ENCODE peak calls at places on chromosomes 13 and 19, in four cellular contexts. One of them, this sample, is unnamed.

GRCh38 chr13:90393408-90393807 is 954.1 kb upstream of the MIR17HG start:
- DNase-seq in K562: no peak
- DNase-seq in HCT116: no peak
- DNase-seq in SK-N-SH: no peak
- DNase-seq in this sample: no peak

GRCh38 chr13:41848435-41849255 is 112.3 kb downstream of the VWA8 start:
- DNase-seq in HCT116: no peak
- DNase-seq in SK-N-SH: no peak
- DNase-seq in K562: no peak
- DNase-seq in this sample: no peak

GRCh38 chr19:34639491-34640085 is 37.4 kb downstream of the SCGB2B2 start:
- DNase-seq in HCT116: peak; percentile 53
- DNase-seq in SK-N-SH: peak; percentile 43
- DNase-seq in K562: peak; percentile 45
- DNase-seq in this sample: peak; percentile 13

GRCh38 chr19:33205531-33206260 is 11.6 kb downstream of the LRP3 start:
- DNase-seq in HCT116: no peak
- DNase-seq in K562: no peak
- DNase-seq in SK-N-SH: peak; percentile 37
- DNase-seq in this sample: no peak

GRCh38 chr13:80716610-80717081 is 375.7 kb upstream of the SPRY2 start:
- DNase-seq in K562: no peak
- DNase-seq in HCT116: no peak
- DNase-seq in SK-N-SH: no peak
- DNase-seq in this sample: no peak

GRCh38 chr13:51477653-51478324 is 25.0 kb upstream of the INTS6 start:
- DNase-seq in SK-N-SH: no peak
- DNase-seq in K562: no peak
- DNase-seq in HCT116: no peak
- DNase-seq in this sample: no peak

GRCh38 chr13:46491641-46492040 is 61.3 kb upstream of the LRCH1 start:
- DNase-seq in K562: no peak
- DNase-seq in SK-N-SH: no peak
- DNase-seq in HCT116: no peak
- DNase-seq in this sample: no peak

GRCh38 chr13:73754727-73755292 is 379.4 kb downstream of the KLF12 start:
- DNase-seq in HCT116: peak; percentile 40
- DNase-seq in SK-N-SH: peak; percentile 30
- DNase-seq in K562: peak; percentile 12
- DNase-seq in this sample: no peak

GRCh38 chr13:68107667-68108066 is 877.5 kb upstream of the PCDH9 start:
- DNase-seq in SK-N-SH: no peak
- DNase-seq in K562: no peak
- DNase-seq in HCT116: no peak
- DNase-seq in this sample: no peak

GRCh38 chr19:3868770-3869456 is at the start of gene ZFR2:
- DNase-seq in K562: peak; percentile 68
- DNase-seq in SK-N-SH: peak; percentile 86
- DNase-seq in HCT116: peak; percentile 36
- DNase-seq in this sample: no peak

GRCh38 chr19:28492201-28492600 is 720.8 kb downstream of the UQCRFS1 start:
- DNase-seq in SK-N-SH: no peak
- DNase-seq in HCT116: no peak
- DNase-seq in K562: no peak
- DNase-seq in this sample: no peak

GRCh38 chr13:74770361-74770760 is 636.2 kb upstream of the KLF12 start:
- DNase-seq in HCT116: no peak
- DNase-seq in SK-N-SH: no peak
- DNase-seq in K562: no peak
- DNase-seq in this sample: no peak

GRCh38 chr13:98317573-98318171 is 140.6 kb upstream of the RNF113B start:
- DNase-seq in K562: no peak
- DNase-seq in HCT116: no peak
- DNase-seq in SK-N-SH: no peak
- DNase-seq in this sample: no peak

GRCh38 chr19:48283908-48284307 is 14.0 kb downstream of the ZNF114 start:
- DNase-seq in SK-N-SH: no peak
- DNase-seq in K562: no peak
- DNase-seq in HCT116: no peak
- DNase-seq in this sample: no peak

GRCh38 chr13:100800283-100800875 is 125.8 kb upstream of the TMTC4 start:
- DNase-seq in HCT116: no peak
- DNase-seq in K562: no peak
- DNase-seq in SK-N-SH: no peak
- DNase-seq in this sample: no peak

GRCh38 chr19:55690769-55691545 is 15.9 kb downstream of the EPN1 start:
- DNase-seq in HCT116: no peak
- DNase-seq in SK-N-SH: no peak
- DNase-seq in K562: no peak
- DNase-seq in this sample: no peak

GRCh38 chr19:15587663-15588062 is 27.4 kb upstream of the CYP4F8 start:
- DNase-seq in K562: no peak
- DNase-seq in SK-N-SH: no peak
- DNase-seq in HCT116: no peak
- DNase-seq in this sample: no peak

GRCh38 chr13:20702945-20703784 is at the start of gene IL17D:
- DNase-seq in HCT116: no peak
- DNase-seq in K562: peak; percentile 53
- DNase-seq in SK-N-SH: peak; percentile 76
- DNase-seq in this sample: no peak

GRCh38 chr13:99182439-99182838 is 18.2 kb upstream of the UBAC2 start:
- DNase-seq in HCT116: no peak
- DNase-seq in K562: no peak
- DNase-seq in SK-N-SH: no peak
- DNase-seq in this sample: no peak

GRCh38 chr13:50574731-50575130 is 268.8 kb downstream of the DLEU7 start:
- DNase-seq in K562: no peak
- DNase-seq in HCT116: no peak
- DNase-seq in SK-N-SH: no peak
- DNase-seq in this sample: no peak

GRCh38 chr19:9431475-9431874 is 3.9 kb downstream of the ZNF266 start:
- DNase-seq in K562: peak; percentile 47
- DNase-seq in SK-N-SH: peak; percentile 59
- DNase-seq in HCT116: no peak
- DNase-seq in this sample: no peak

DNA sequence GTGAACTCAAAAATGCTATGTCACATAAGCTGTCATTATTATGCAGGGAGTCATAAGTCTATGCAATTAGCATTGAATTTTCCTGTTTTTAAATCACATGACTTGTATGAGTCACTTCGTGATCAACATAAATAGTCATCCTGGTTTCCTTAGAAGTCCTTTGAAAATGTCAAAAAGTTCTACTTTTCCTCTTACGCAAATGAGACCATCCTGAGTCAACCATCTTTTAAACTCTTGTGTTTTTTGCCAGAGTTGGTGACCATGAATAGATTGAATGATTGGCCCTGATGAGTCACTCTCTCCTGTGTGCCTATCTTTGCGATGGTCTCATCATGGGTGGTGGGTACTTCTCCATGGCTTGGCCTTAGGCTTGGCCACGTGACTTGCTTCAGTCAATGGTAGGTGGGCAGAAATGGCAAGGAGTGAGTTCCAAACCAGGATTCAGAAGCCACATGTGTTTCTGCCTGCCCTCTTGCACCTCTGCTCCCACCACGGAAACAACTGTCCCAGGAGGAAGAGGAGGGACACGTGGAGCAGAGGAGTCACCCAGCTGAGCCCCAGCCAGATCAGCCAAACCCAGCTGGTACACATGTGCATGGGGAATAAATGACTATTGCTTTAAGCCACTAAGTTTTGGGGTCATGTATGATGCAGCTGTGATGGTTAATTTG is 123.5 kb upstream of the CACNA1A start:
- DNase-seq in K562: no peak
- DNase-seq in HCT116: no peak
- DNase-seq in SK-N-SH: no peak
- DNase-seq in this sample: no peak
- H3K27ac ChIP-seq in K562: no peak overlapping the region
- H3K27ac ChIP-seq in HCT116: no peak overlapping the region
- H3K27ac ChIP-seq in SK-N-SH: peak overlapping the region; percentile 53
- H3K27ac ChIP-seq in this sample: no peak overlapping the region

GRCh38 chr19:51016798-51017683 is 2.5 kb downstream of the KLK10 start:
- DNase-seq in SK-N-SH: peak; percentile 83
- DNase-seq in HCT116: peak; percentile 83
- DNase-seq in K562: peak; percentile 84
- DNase-seq in this sample: no peak
- TF ChIP-seq ZBTB33 in SK-N-SH: no peak
- TF ChIP-seq ZBTB33 in HCT116: no peak
- TF ChIP-seq ZBTB33 in K562: no peak
- TF ChIP-seq ZBTB33 in this sample: no peak

DNA sequence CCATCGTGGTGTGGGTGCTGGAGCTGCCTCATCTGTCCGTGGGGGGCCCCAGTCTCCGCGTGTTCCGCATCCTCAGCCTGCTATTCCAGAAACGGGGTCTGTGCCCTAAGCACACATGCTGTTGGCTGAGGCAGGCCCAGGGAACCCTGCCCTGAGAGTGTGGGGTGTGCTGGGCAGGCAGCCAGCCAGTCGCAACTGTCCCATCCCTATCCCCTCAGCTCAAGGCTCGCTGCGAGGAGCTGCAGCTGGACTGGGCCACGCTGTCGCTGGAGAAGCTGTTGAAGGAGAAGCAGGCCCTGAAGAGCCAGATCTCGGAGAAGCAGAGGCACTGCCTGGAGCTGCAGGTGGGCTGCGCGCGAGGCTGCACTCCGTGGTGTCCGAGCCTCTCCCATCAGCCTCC is 21.9 kb downstream of the PLEKHJ1 start:
- DNase-seq in SK-N-SH: no peak
- DNase-seq in K562: no peak
- DNase-seq in HCT116: no peak
- DNase-seq in this sample: no peak
- H3K27ac ChIP-seq in SK-N-SH: no peak overlapping the region
- H3K27ac ChIP-seq in K562: no peak overlapping the region
- H3K27ac ChIP-seq in HCT116: no peak overlapping the region
- H3K27ac ChIP-seq in this sample: no peak overlapping the region

GRCh38 chr19:14081797-14082674 is 3.5 kb downstream of the C19orf67 start:
- DNase-seq in K562: no peak
- DNase-seq in SK-N-SH: no peak
- DNase-seq in HCT116: no peak
- DNase-seq in this sample: no peak
- TF ChIP-seq ZBTB33 in K562: no peak
- TF ChIP-seq ZBTB33 in SK-N-SH: no peak
- TF ChIP-seq ZBTB33 in HCT116: no peak
- TF ChIP-seq ZBTB33 in this sample: no peak

This sample was measured in GM12878.